ENCODE peak calls at places on chromosome 20, in four cellular contexts. U is bronchial epithelial cell, J is psoas muscle, L is body of pancreas. F is an unnamed sample.
A peak's percentile ranks its signal among the peaks of the same experiment; 100 is the strongest.

GRCh38 chr20:45938727-45939438 is 4.4 kb downstream of the PCIF1 start:
- DNase-seq in U (no peak), J (no peak), L (no peak), F (no peak)

GRCh38 chr20:54255157-54255556 is 47.3 kb downstream of the PFDN4 start:
- DNase-seq in U (peak; percentile 14), J (no peak), L (no peak), F (no peak)

GRCh38 chr20:54323227-54323734 is 115.4 kb downstream of the PFDN4 start:
- DNase-seq in U (no peak), J (no peak), L (no peak), F (no peak)

GRCh38 chr20:18001131-18001921 is 32.5 kb downstream of the MGME1 start:
- DNase-seq in U (peak; percentile 97), J (peak; percentile 86), L (peak; percentile 36), F (peak; percentile 65)

GRCh38 chr20:49561256-49561655 is 6.7 kb downstream of the PTGIS start:
- DNase-seq in U (no peak), J (no peak), L (no peak), F (no peak)

GRCh38 chr20:33349493-33349892 is 51.8 kb downstream of the CDK5RAP1 start:
- DNase-seq in U (no peak), J (no peak), L (no peak), F (no peak)

GRCh38 chr20:17963114-17963897 is 5.3 kb downstream of the SNX5 start:
- DNase-seq in U (no peak), J (no peak), L (no peak), F (no peak)

GRCh38 chr20:25584905-25585704 is at the start of gene NINL:
- DNase-seq in U (no peak), J (peak; percentile 65), L (peak; percentile 51), F (no peak)

GRCh38 chr20:50624351-50625016 is 66.9 kb downstream of the RIPOR3 start:
- DNase-seq in U (peak; percentile 40), J (no peak), L (peak; percentile 56), F (no peak)

GRCh38 chr20:1427457-1428054 is 34.7 kb upstream of the FKBP1A start:
- DNase-seq in U (no peak), J (no peak), L (no peak), F (no peak)

GRCh38 chr20:22232473-22232872 is 351.9 kb downstream of the FOXA2 start:
- DNase-seq in U (no peak), J (no peak), L (no peak), F (no peak)

GRCh38 chr20:19009071-19009688 is 195.6 kb downstream of the SCP2D1 start:
- DNase-seq in U (no peak), J (no peak), L (no peak), F (no peak)

GRCh38 chr20:43379239-43379917 is 78.3 kb upstream of the SRSF6 start:
- DNase-seq in U (peak; percentile 45), J (no peak), L (no peak), F (no peak)

GRCh38 chr20:23246682-23247664 is 103.6 kb upstream of the NXT1 start:
- DNase-seq in U (no peak), J (peak; percentile 35), L (no peak), F (no peak)

GRCh38 chr20:43798591-43799149 is 71.9 kb upstream of the GTSF1L start:
- DNase-seq in U (no peak), J (no peak), L (no peak), F (no peak)

GRCh38 chr20:19251958-19252669 is 39.7 kb downstream of the SLC24A3 start:
- DNase-seq in U (no peak), J (no peak), L (no peak), F (no peak)

GRCh38 chr20:25071722-25072121 is 10.2 kb downstream of the VSX1 start:
- DNase-seq in U (no peak), J (no peak), L (no peak), F (no peak)

GRCh38 chr20:33731693-33732165 is at the start of gene ZNF341:
- DNase-seq in U (peak; percentile 36), J (peak; percentile 89), L (peak; percentile 91), F (peak; percentile 83)

GRCh38 chr20:20363449-20364015 is 4.4 kb upstream of the INSM1 start:
- DNase-seq in U (no peak), J (no peak), L (no peak), F (no peak)

GRCh38 chr20:24952376-24953203 is 3.5 kb downstream of the CST7 start:
- DNase-seq in U (no peak), J (no peak), L (peak; percentile 12), F (no peak)

GRCh38 chr20:11919046-11919445 is 1.4 kb downstream of the BTBD3 start:
- DNase-seq in U (no peak), J (no peak), L (peak; percentile 62), F (peak; percentile 40)

GRCh38 chr20:40497781-40498691 is 191.0 kb downstream of the MAFB start:
- DNase-seq in U (peak; percentile 70), J (peak; percentile 60), L (no peak), F (no peak)

GRCh38 chr20:28616354-28616753 is 2641.1 kb upstream of the DEFB115 start:
- DNase-seq in U (no peak), J (no peak), L (no peak), F (no peak)

GRCh38 chr20:21394120-21394519 is 3.2 kb downstream of the NKX2-4 start:
- DNase-seq in U (no peak), J (no peak), L (no peak), F (no peak)

GRCh38 chr20:17579369-17580039 is 9.6 kb downstream of the DSTN start:
- DNase-seq in U (peak; percentile 88), J (no peak), L (no peak), F (no peak)

GRCh38 chr20:2693996-2694471 is 1.5 kb downstream of the EBF4 start:
- DNase-seq in U (no peak), J (no peak), L (no peak), F (no peak)

GRCh38 chr20:53579581-53580375 is 13.9 kb downstream of the ZNF217 start:
- DNase-seq in U (peak; percentile 87), J (peak; percentile 37), L (no peak), F (no peak)

GRCh38 chr20:51862796-51863195 is 60.5 kb upstream of the SALL4 start:
- DNase-seq in U (no peak), J (no peak), L (no peak), F (no peak)

GRCh38 chr20:12173333-12173732 is 255.6 kb downstream of the BTBD3 start:
- DNase-seq in U (no peak), J (no peak), L (no peak), F (no peak)

GRCh38 chr20:3863317-3863716 is 16.7 kb downstream of the MAVS start:
- DNase-seq in U (no peak), J (no peak), L (no peak), F (no peak)

GRCh38 chr20:52893498-52893897 is 78.7 kb upstream of the TSHZ2 start:
- DNase-seq in U (no peak), J (no peak), L (no peak), F (no peak)

GRCh38 chr20:13995841-13996240 is 525 bp downstream of the MACROD2 start:
- DNase-seq in U (no peak), J (peak; percentile 32), L (peak; percentile 66), F (peak; percentile 49)

GRCh38 chr20:50215101-50215500 is 24.5 kb downstream of the CEBPB start:
- DNase-seq in U (no peak), J (no peak), L (no peak), F (no peak)

GRCh38 chr20:41956316-41957050 is 338.3 kb upstream of the CHD6 start:
- DNase-seq in U (peak; percentile 1), J (no peak), L (no peak), F (no peak)

GRCh38 chr20:51563597-51564332 is 21.2 kb upstream of the NFATC2 start:
- DNase-seq in U (peak; percentile 60), J (peak; percentile 57), L (peak; percentile 51), F (no peak)

GRCh38 chr20:18224968-18225568 is 63.3 kb upstream of the ZNF133 start:
- DNase-seq in U (peak; percentile 73), J (peak; percentile 29), L (peak; percentile 50), F (peak; percentile 50)

DNA sequence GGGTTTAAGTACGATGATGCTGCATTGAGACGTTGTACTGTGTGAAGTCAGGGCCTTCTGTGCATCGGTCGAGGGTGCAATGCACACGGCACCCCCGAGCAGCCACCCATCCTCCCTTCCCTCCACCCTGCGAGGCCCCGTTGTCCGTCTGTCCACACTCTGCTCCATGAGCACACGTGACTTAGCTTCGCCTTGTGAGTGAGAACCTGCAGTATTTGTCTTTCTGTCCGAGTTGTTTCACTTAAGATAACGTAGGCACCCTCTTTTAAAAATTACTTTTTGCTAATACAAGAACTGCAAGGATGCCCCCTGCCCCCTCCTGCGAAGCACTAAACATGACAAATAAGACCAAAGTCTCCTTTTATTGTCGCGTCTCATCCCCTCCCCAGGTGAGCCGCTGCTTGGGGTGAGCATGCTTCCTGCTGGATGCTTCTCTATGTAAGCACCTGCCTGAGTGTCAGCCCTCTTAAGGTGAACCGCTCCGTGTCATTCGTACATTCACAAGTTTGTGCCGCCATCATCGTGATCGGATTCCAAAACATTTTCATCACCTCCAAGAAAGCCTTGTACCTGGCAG is 3.6 kb upstream of the RBBP8NL start:
- DNase-seq in U (no peak), J (no peak), L (no peak), F (no peak)
- H3K27me3 ChIP-seq in U (peaks cover 3% of the 10 kb centered on the region), J (no peaks in the 10 kb centered on the region), L (no peaks in the 10 kb centered on the region), F (no peaks in the 10 kb centered on the region)

DNA sequence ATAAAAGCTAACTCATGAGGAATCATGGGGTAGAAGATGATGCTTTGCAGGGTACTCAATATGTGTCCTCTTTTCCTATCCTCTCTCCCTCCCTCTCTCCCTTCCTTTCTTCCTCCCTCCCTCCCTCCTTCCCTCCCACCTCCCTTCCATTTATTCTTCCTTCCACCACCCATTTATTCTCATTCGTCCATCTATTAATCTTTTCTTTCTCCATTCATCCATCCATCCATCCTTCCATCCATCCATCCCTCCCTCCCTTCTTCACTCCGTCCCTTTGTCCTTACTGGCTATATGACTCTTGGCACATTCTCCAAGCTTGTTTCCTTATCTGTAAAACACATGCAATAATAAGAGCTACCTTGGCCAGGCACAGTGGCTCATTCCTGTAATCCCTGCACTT is 40.9 kb downstream of the ARHGAP40 start:
- DNase-seq in U (no peak), J (no peak), L (no peak), F (no peak)
- H3K27me3 ChIP-seq in U (no peaks in the 10 kb centered on the region), J (no peaks in the 10 kb centered on the region), L (peaks cover 8% of the 10 kb centered on the region), F (peaks cover 6% of the 10 kb centered on the region)

GRCh38 chr20:63379296-63379695 is 18.1 kb upstream of the CHRNA4 start:
- DNase-seq in U (no peak), J (no peak), L (no peak), F (no peak)

GRCh38 chr20:63377256-63378114 is 16.3 kb upstream of the CHRNA4 start:
- DNase-seq in U (no peak), J (no peak), L (no peak), F (no peak)

GRCh38 chr20:63376283-63377250 is 15.4 kb upstream of the CHRNA4 start:
- DNase-seq in U (no peak), J (no peak), L (no peak), F (no peak)

GRCh38 chr20:63378626-63379025 is 17.5 kb upstream of the CHRNA4 start:
- DNase-seq in U (no peak), J (no peak), L (no peak), F (no peak)

DNA sequence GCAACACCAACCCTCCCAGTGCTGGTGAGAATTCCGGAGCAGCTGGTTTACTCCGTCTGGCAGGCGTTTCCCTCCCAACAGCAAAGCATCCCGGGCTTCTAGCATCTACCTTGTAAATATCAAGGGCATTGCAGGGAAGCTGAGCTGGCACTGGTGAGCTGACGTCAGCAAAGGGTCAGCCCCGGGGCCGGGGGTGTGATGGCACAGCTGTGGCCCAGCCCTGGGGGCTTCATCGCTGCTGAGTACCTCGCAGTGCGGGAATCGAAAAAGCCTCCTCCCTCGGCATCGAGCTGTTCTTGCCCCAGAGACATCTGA is 16.9 kb upstream of the CHRNA4 start:
- DNase-seq in U (no peak), J (no peak), L (no peak), F (no peak)
- H3K27me3 ChIP-seq in U (peaks cover 4% of the 10 kb centered on the region), J (no peaks in the 10 kb centered on the region), L (peaks cover 10% of the 10 kb centered on the region), F (peaks cover 6% of the 10 kb centered on the region)

GRCh38 chr20:47293524-47294157 is 62.9 kb downstream of the ZMYND8 start:
- DNase-seq in U (no peak), J (no peak), L (no peak), F (no peak)
- H3K27me3 ChIP-seq in U (no peaks in the 10 kb centered on the region), J (no peaks in the 10 kb centered on the region), L (no peaks in the 10 kb centered on the region), F (no peaks in the 10 kb centered on the region)